ENCODE peak calls at places on chromosomes 6 and 20, in nine cellular contexts. M is GM18507; H is HEK293T; G is stimulated activated CD8-positive, alpha-beta memory T cell treated with anti-CD3 and anti-CD28 coated beads, Interleukin-15, amount 100 ng/mL, for 24 hours; D is nucleus accumbens; F is lung; S is lower leg skin; U is NCI-H526; P is NCI-H524. B is an unnamed sample.

GRCh38 chr20:63082308-63082938 is 75.7 kb upstream of the BHLHE23 start:
- DNase-seq in M (peak; percentile 59), H (peak; percentile 80), G (no peak), D (no peak), F (no peak), S (no peak), U (no peak), P (no peak), B (peak; percentile 41)

GRCh38 chr20:61964675-61965605 is 100.7 kb downstream of the TAF4 start:
- DNase-seq in M (no peak), H (no peak), G (no peak), D (no peak), F (no peak), S (no peak), U (peak; percentile 31), P (no peak), B (no peak)

GRCh38 chr6:6006428-6007310 is at the start of gene NRN1:
- DNase-seq in M (no peak), H (peak; percentile 43), G (no peak), D (no peak), F (no peak), S (no peak), U (peak; percentile 44), P (peak; percentile 57), B (no peak)

GRCh38 chr6:147304016-147304415 is 99.8 kb downstream of the STXBP5 start:
- DNase-seq in M (no peak), H (no peak), G (no peak), D (no peak), F (no peak), S (no peak), U (no peak), P (no peak), B (no peak)

GRCh38 chr6:107308676-107309075 is 150.7 kb downstream of the PDSS2 start:
- DNase-seq in M (no peak), H (no peak), G (no peak), D (no peak), F (no peak), S (no peak), U (no peak), P (peak; percentile 24), B (no peak)

GRCh38 chr6:133568970-133569889 is 319.7 kb upstream of the TCF21 start:
- DNase-seq in M (no peak), H (peak; percentile 69), G (no peak), D (no peak), F (no peak), S (peak; percentile 25), U (peak; percentile 58), P (peak; percentile 58), B (no peak)

GRCh38 chr20:35006009-35006408 is 50.3 kb downstream of the MYH7B start:
- DNase-seq in M (no peak), H (no peak), G (no peak), D (no peak), F (no peak), S (no peak), U (no peak), P (no peak), B (no peak)

GRCh38 chr6:39362487-39362865 is 40.0 kb upstream of the KCNK16 start:
- DNase-seq in M (no peak), H (peak; percentile 28), G (no peak), D (no peak), F (no peak), S (no peak), U (peak; percentile 29), P (peak; percentile 86), B (no peak)

GRCh38 chr6:36187446-36187845 is 9.1 kb upstream of the BRPF3 start:
- DNase-seq in M (no peak), H (no peak), G (no peak), D (no peak), F (no peak), S (no peak), U (no peak), P (no peak), B (no peak)

GRCh38 chr6:134162932-134163331 is 110.5 kb upstream of the SLC2A12 start:
- DNase-seq in M (no peak), H (no peak), G (no peak), D (no peak), F (no peak), S (no peak), U (no peak), P (no peak), B (no peak)

GRCh38 chr20:31722388-31723281 is at the start of gene BCL2L1:
- DNase-seq in M (no peak), H (peak; percentile 78), G (peak; percentile 32), D (peak; percentile 56), F (peak; percentile 89), S (peak; percentile 87), U (peak; percentile 95), P (peak; percentile 87), B (peak; percentile 93)

GRCh38 chr6:71190809-71191208 is 97.8 kb upstream of the OGFRL1 start:
- DNase-seq in M (no peak), H (no peak), G (no peak), D (no peak), F (no peak), S (no peak), U (peak; percentile 74), P (no peak), B (no peak)

GRCh38 chr20:21323640-21324039 is 20.5 kb downstream of the XRN2 start:
- DNase-seq in M (no peak), H (no peak), G (no peak), D (no peak), F (no peak), S (no peak), U (no peak), P (no peak), B (no peak)

GRCh38 chr6:142857609-142858195 is 87.3 kb downstream of the HIVEP2 start:
- DNase-seq in M (no peak), H (no peak), G (no peak), D (no peak), F (no peak), S (no peak), U (no peak), P (no peak), B (no peak)

GRCh38 chr6:135759831-135760230 is 91.7 kb upstream of the PDE7B start:
- DNase-seq in M (no peak), H (no peak), G (no peak), D (no peak), F (no peak), S (no peak), U (no peak), P (no peak), B (no peak)

GRCh38 chr6:39330057-39330456 is 7.6 kb upstream of the KCNK16 start:
- DNase-seq in M (no peak), H (no peak), G (no peak), D (no peak), F (no peak), S (no peak), U (no peak), P (no peak), B (no peak)

GRCh38 chr20:47645632-47646031 is 139.6 kb downstream of the SULF2 start:
- DNase-seq in M (no peak), H (no peak), G (no peak), D (no peak), F (no peak), S (no peak), U (no peak), P (no peak), B (no peak)